ENCODE peak calls at places on chromosomes 1 and 21, in six cellular contexts. H is IMR-90, Z is mesenchymal stem cell, B is H1, D is trophoblast cell, W is mesendoderm. R is an unnamed sample.

GRCh38 chr1:69513621-69514020 is 54.1 kb upstream of the LRRC7 start:
- DNase-seq in H (peak), D (peak), Z (peak), B (no peak), W (no peak), R (no peak)

GRCh38 chr1:112849967-112850641 is 105.9 kb downstream of the SLC16A1 start:
- DNase-seq in D (peak), Z (no peak), H (no peak), W (peak), B (no peak), R (no peak)

GRCh38 chr21:41381731-41382130 is 19.9 kb downstream of the MX2 start:
- DNase-seq in D (peak), H (no peak), Z (no peak), W (no peak), B (no peak), R (no peak)

GRCh38 chr1:44521378-44522080 is 116.5 kb downstream of the RNF220 start:
- DNase-seq in W (no peak), H (no peak), D (no peak), B (no peak), Z (no peak), R (no peak)

GRCh38 chr21:35508389-35508888 is 459.3 kb upstream of the RUNX1 start:
- DNase-seq in H (peak), W (peak), D (peak), Z (peak), B (peak), R (peak)

GRCh38 chr1:179926494-179927205 is 28.0 kb upstream of the CEP350 start:
- DNase-seq in H (peak), B (no peak), W (no peak), D (peak), Z (peak), R (no peak)

GRCh38 chr1:159014851-159015250 is 5.1 kb downstream of the IFI16 start:
- DNase-seq in Z (no peak), D (no peak), B (no peak), W (no peak), H (no peak), R (no peak)

GRCh38 chr1:167548059-167548932 is 5.3 kb downstream of the CREG1 start:
- DNase-seq in D (peak), B (no peak), W (no peak), Z (peak), H (peak), R (no peak)

GRCh38 chr1:221708076-221708571 is 33.8 kb downstream of the DUSP10 start:
- DNase-seq in H (no peak), Z (peak), D (peak), W (no peak), B (no peak), R (no peak)
- H3K4me3 ChIP-seq in H (no peak), Z (no peak), D (no peak), W (no peak), B (no peak), R (no peak)

DNA sequence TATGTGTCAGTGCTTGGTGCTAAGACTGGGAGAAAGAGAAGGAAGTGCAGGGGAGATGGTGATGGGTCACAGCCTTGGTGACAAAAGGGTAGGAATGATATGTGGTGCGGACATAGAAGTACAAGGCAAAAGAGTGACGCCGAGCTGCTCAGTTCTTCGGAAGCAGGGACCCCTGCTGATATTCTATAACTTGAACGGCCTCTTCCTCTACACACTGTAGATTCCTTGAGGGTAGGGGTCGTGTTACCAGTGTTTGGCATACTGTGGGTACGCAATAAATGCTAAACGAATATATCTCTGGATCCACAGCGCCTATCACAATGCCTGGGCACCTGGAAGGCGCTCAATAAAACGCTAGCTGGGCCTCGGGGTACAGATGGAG is 488 bp downstream of the DBT start:
- DNase-seq in H (no peak), Z (peak), W (no peak), D (no peak), B (no peak), R (no peak)
- H3K23ac ChIP-seq in H (peak), Z (no peak), W (peak), D (no peak), B (no peak), R (no peak)

DNA sequence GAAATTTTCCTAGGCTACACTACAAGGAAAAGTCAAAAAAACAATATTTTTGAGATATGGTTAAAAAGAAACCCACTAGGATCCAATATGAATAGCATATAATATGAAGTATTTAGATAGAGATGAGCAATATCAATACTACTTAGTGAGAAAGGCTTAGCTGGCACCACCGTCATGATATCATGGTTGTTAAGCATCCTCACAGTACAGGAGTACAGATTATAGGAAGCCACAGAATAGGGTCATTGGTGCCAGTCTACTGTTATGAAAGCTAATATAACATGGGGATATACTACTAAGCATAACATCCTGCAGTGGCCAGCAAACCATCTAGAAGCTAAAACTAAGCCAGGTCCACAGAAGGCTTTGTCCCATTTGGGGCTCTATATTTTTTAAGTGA is 28.4 kb upstream of the NRIP1 start:
- DNase-seq in Z (no peak), H (no peak), W (no peak), D (no peak), B (no peak), R (no peak)
- H3K4me3 ChIP-seq in Z (no peak), H (no peak), W (no peak), D (no peak), B (no peak), R (no peak)

GRCh38 chr1:228426518-228427175 is 10.0 kb upstream of the TRIM17 start:
- DNase-seq in Z (no peak), W (no peak), H (no peak), D (no peak), B (no peak), R (no peak)

GRCh38 chr1:228429007-228429406 is 12.3 kb upstream of the TRIM17 start:
- DNase-seq in Z (no peak), W (no peak), B (no peak), D (no peak), H (no peak), R (no peak)

GRCh38 chr1:228434674-228435073 is 18.0 kb upstream of the TRIM17 start:
- DNase-seq in D (no peak), W (peak), Z (no peak), H (no peak), B (no peak), R (no peak)

GRCh38 chr1:228429698-228430097 is 13.0 kb upstream of the TRIM17 start:
- DNase-seq in W (no peak), H (no peak), B (no peak), Z (no peak), D (no peak), R (no peak)

GRCh38 chr1:228430243-228430642 is 13.6 kb upstream of the TRIM17 start:
- DNase-seq in Z (no peak), D (no peak), B (no peak), W (no peak), H (no peak), R (no peak)
- H3K23ac ChIP-seq in Z (peak), D (no peak), B (no peak), W (no peak), H (no peak), R (no peak)

GRCh38 chr21:42845296-42845965 is 33.9 kb downstream of the WDR4 start:
- DNase-seq in Z (no peak), W (no peak), H (no peak), B (no peak), D (no peak), R (no peak)
- H3K4me3 ChIP-seq in Z (no peak), W (no peak), H (no peak), B (no peak), D (no peak), R (no peak)

GRCh38 chr1:183150445-183150844 is 35.6 kb upstream of the LAMC2 start:
- DNase-seq in H (no peak), Z (no peak), B (no peak), D (no peak), W (no peak), R (no peak)
- H3K23ac ChIP-seq in H (no peak), Z (no peak), B (no peak), D (no peak), W (no peak), R (no peak)

DNA sequence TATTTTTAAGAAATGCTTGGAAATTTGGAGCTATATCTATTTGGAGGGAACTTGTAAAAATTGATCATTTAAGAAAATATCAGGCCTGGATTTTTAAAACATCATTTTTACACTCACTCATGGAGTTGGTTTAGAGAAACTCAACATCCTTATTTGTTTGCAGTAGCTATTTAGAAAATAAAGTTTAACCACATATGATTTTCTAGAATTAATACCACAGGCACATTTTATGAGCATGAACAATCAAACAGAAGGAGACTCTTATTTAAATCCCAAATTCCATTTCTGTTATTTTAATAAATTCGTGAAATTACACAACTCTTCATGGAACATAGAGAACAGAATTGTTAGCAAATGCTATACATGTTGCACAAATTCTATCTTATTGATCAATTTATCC is 3.2 kb downstream of the CDKN2C start:
- DNase-seq in Z (no peak), B (no peak), H (no peak), W (no peak), D (no peak), R (no peak)
- H3K4me3 ChIP-seq in Z (peak), B (no peak), H (no peak), W (no peak), D (no peak), R (no peak)

GRCh38 chr1:200875416-200875815 is 2.6 kb downstream of the GPR25 start:
- DNase-seq in H (no peak), W (no peak), B (no peak), D (no peak), Z (no peak), R (no peak)

GRCh38 chr1:200883118-200883517 is 10.3 kb downstream of the GPR25 start:
- DNase-seq in B (no peak), D (no peak), H (no peak), W (no peak), Z (no peak), R (no peak)

GRCh38 chr1:200877839-200878551 is 5.2 kb downstream of the GPR25 start:
- DNase-seq in W (no peak), H (no peak), B (no peak), Z (no peak), D (no peak), R (no peak)

GRCh38 chr1:200877010-200877409 is 4.2 kb downstream of the GPR25 start:
- DNase-seq in B (no peak), W (no peak), D (no peak), H (no peak), Z (no peak), R (no peak)

GRCh38 chr1:200880212-200880611 is 7.4 kb downstream of the GPR25 start:
- DNase-seq in W (no peak), Z (no peak), H (no peak), D (no peak), B (no peak), R (no peak)
- H3K23ac ChIP-seq in W (no peak), Z (no peak), H (no peak), D (no peak), B (no peak), R (no peak)